ENCODE peak calls at places on chromosomes 4 and X, in five cellular contexts. One of them, this sample, is unnamed.

GRCh38 chr4:163613375-163613774 is 118.9 kb downstream of the TMA16 start:
- DNase-seq in right lobe of liver: no peak
- DNase-seq in progenitor cell of endocrine pancreas: no peak
- DNase-seq in AG10803: no peak
- DNase-seq in brain microvascular endothelial cell: no peak
- DNase-seq in this sample: no peak

GRCh38 chr4:177016541-177017141 is 223.9 kb upstream of the VEGFC start:
- DNase-seq in right lobe of liver: no peak
- DNase-seq in AG10803: peak
- DNase-seq in brain microvascular endothelial cell: no peak
- DNase-seq in progenitor cell of endocrine pancreas: no peak
- DNase-seq in this sample: no peak

GRCh38 chrX:152904151-152905080 is 6.5 kb downstream of the ZNF185 start:
- DNase-seq in AG10803: peak
- DNase-seq in progenitor cell of endocrine pancreas: peak
- DNase-seq in right lobe of liver: peak
- DNase-seq in brain microvascular endothelial cell: peak
- DNase-seq in this sample: peak

GRCh38 chrX:155718964-155719586 is 106.3 kb upstream of the TMLHE start:
- DNase-seq in brain microvascular endothelial cell: peak
- DNase-seq in AG10803: peak
- DNase-seq in progenitor cell of endocrine pancreas: no peak
- DNase-seq in right lobe of liver: no peak
- DNase-seq in this sample: no peak

GRCh38 chr4:69875576-69875975 is 15.6 kb upstream of the SULT1E1 start:
- DNase-seq in AG10803: no peak
- DNase-seq in brain microvascular endothelial cell: no peak
- DNase-seq in progenitor cell of endocrine pancreas: no peak
- DNase-seq in right lobe of liver: no peak
- DNase-seq in this sample: no peak

GRCh38 chr4:162661913-162662312 is 498.1 kb upstream of the FSTL5 start:
- DNase-seq in AG10803: no peak
- DNase-seq in progenitor cell of endocrine pancreas: no peak
- DNase-seq in brain microvascular endothelial cell: no peak
- DNase-seq in right lobe of liver: no peak
- DNase-seq in this sample: no peak

GRCh38 chr4:8142556-8142955 is 16.1 kb downstream of the ABLIM2 start:
- DNase-seq in right lobe of liver: no peak
- DNase-seq in brain microvascular endothelial cell: no peak
- DNase-seq in progenitor cell of endocrine pancreas: no peak
- DNase-seq in AG10803: no peak
- DNase-seq in this sample: no peak

GRCh38 chr4:112327950-112328349 is 30.8 kb downstream of the ALPK1 start:
- DNase-seq in brain microvascular endothelial cell: peak
- DNase-seq in right lobe of liver: no peak
- DNase-seq in AG10803: peak
- DNase-seq in progenitor cell of endocrine pancreas: no peak
- DNase-seq in this sample: peak

GRCh38 chrX:19544693-19545305 is 29.5 kb upstream of the MAP3K15 start:
- DNase-seq in AG10803: peak
- DNase-seq in progenitor cell of endocrine pancreas: no peak
- DNase-seq in right lobe of liver: no peak
- DNase-seq in brain microvascular endothelial cell: peak
- DNase-seq in this sample: peak

GRCh38 chr4:6595897-6596537 is 21.0 kb downstream of the MAN2B2 start:
- DNase-seq in AG10803: no peak
- DNase-seq in progenitor cell of endocrine pancreas: no peak
- DNase-seq in right lobe of liver: no peak
- DNase-seq in brain microvascular endothelial cell: no peak
- DNase-seq in this sample: no peak

GRCh38 chrX:66030505-66031317 is 9.2 kb downstream of the VSIG4 start:
- DNase-seq in AG10803: peak
- DNase-seq in brain microvascular endothelial cell: peak
- DNase-seq in progenitor cell of endocrine pancreas: no peak
- DNase-seq in right lobe of liver: no peak
- DNase-seq in this sample: no peak

GRCh38 chr4:57182132-57182874 is 72.1 kb upstream of the IGFBP7 start:
- DNase-seq in right lobe of liver: no peak
- DNase-seq in brain microvascular endothelial cell: no peak
- DNase-seq in progenitor cell of endocrine pancreas: no peak
- DNase-seq in AG10803: no peak
- DNase-seq in this sample: no peak

GRCh38 chrX:107736781-107737531 is 38.6 kb downstream of the TSC22D3 start:
- DNase-seq in right lobe of liver: no peak
- DNase-seq in AG10803: no peak
- DNase-seq in progenitor cell of endocrine pancreas: no peak
- DNase-seq in brain microvascular endothelial cell: no peak
- DNase-seq in this sample: no peak

GRCh38 chrX:14235004-14235403 is 205.3 kb upstream of the GEMIN8 start:
- DNase-seq in brain microvascular endothelial cell: no peak
- DNase-seq in progenitor cell of endocrine pancreas: no peak
- DNase-seq in right lobe of liver: no peak
- DNase-seq in AG10803: no peak
- DNase-seq in this sample: no peak

GRCh38 chr4:18695733-18696527 is 674.4 kb upstream of the LCORL start:
- DNase-seq in right lobe of liver: no peak
- DNase-seq in brain microvascular endothelial cell: no peak
- DNase-seq in AG10803: no peak
- DNase-seq in progenitor cell of endocrine pancreas: no peak
- DNase-seq in this sample: no peak

GRCh38 chrX:136065044-136065671 is 79.9 kb downstream of the SLC9A6 start:
- DNase-seq in right lobe of liver: peak
- DNase-seq in brain microvascular endothelial cell: peak
- DNase-seq in AG10803: peak
- DNase-seq in progenitor cell of endocrine pancreas: no peak
- DNase-seq in this sample: no peak

GRCh38 chr4:122797405-122798094 is 29.1 kb upstream of the FGF2 start:
- DNase-seq in progenitor cell of endocrine pancreas: no peak
- DNase-seq in brain microvascular endothelial cell: no peak
- DNase-seq in right lobe of liver: no peak
- DNase-seq in AG10803: no peak
- DNase-seq in this sample: no peak

GRCh38 chr4:183284229-183284628 is 35.8 kb downstream of the CLDN22 start:
- DNase-seq in brain microvascular endothelial cell: no peak
- DNase-seq in AG10803: no peak
- DNase-seq in right lobe of liver: no peak
- DNase-seq in progenitor cell of endocrine pancreas: no peak
- DNase-seq in this sample: no peak

GRCh38 chr4:69025191-69025998 is 70.9 kb upstream of the UGT2B7 start:
- DNase-seq in brain microvascular endothelial cell: no peak
- DNase-seq in right lobe of liver: no peak
- DNase-seq in progenitor cell of endocrine pancreas: peak
- DNase-seq in AG10803: no peak
- DNase-seq in this sample: no peak

GRCh38 chrX:151852294-151852693 is 60.4 kb upstream of the MAGEA4 start:
- DNase-seq in AG10803: no peak
- DNase-seq in right lobe of liver: no peak
- DNase-seq in progenitor cell of endocrine pancreas: no peak
- DNase-seq in brain microvascular endothelial cell: no peak
- DNase-seq in this sample: no peak

GRCh38 chr4:8048856-8049686 is 109.4 kb upstream of the AFAP1 start:
- DNase-seq in AG10803: no peak
- DNase-seq in progenitor cell of endocrine pancreas: no peak
- DNase-seq in right lobe of liver: no peak
- DNase-seq in brain microvascular endothelial cell: no peak
- DNase-seq in this sample: no peak

GRCh38 chr4:61657016-61657415 is 456.9 kb downstream of the ADGRL3 start:
- DNase-seq in right lobe of liver: no peak
- DNase-seq in brain microvascular endothelial cell: no peak
- DNase-seq in AG10803: no peak
- DNase-seq in progenitor cell of endocrine pancreas: no peak
- DNase-seq in this sample: no peak

GRCh38 chrX:46444011-46444410 is 101.2 kb downstream of the ZNF674 start:
- DNase-seq in progenitor cell of endocrine pancreas: no peak
- DNase-seq in AG10803: peak
- DNase-seq in right lobe of liver: no peak
- DNase-seq in brain microvascular endothelial cell: peak
- DNase-seq in this sample: no peak

GRCh38 chrX:68511255-68511654 is 12.4 kb downstream of the YIPF6 start:
- DNase-seq in progenitor cell of endocrine pancreas: no peak
- DNase-seq in right lobe of liver: no peak
- DNase-seq in brain microvascular endothelial cell: peak
- DNase-seq in AG10803: peak
- DNase-seq in this sample: peak

GRCh38 chrX:47239199-47239598 is 6.4 kb downstream of the USP11 start:
- DNase-seq in progenitor cell of endocrine pancreas: no peak
- DNase-seq in right lobe of liver: no peak
- DNase-seq in AG10803: no peak
- DNase-seq in brain microvascular endothelial cell: no peak
- DNase-seq in this sample: no peak

GRCh38 chr4:65508169-65508568 is 162.1 kb downstream of the EPHA5 start:
- DNase-seq in brain microvascular endothelial cell: peak
- DNase-seq in AG10803: peak
- DNase-seq in right lobe of liver: no peak
- DNase-seq in progenitor cell of endocrine pancreas: no peak
- DNase-seq in this sample: no peak

GRCh38 chr4:173330590-173330989 is 3.6 kb downstream of the HMGB2 start:
- DNase-seq in right lobe of liver: no peak
- DNase-seq in progenitor cell of endocrine pancreas: no peak
- DNase-seq in AG10803: no peak
- DNase-seq in brain microvascular endothelial cell: no peak
- DNase-seq in this sample: no peak

GRCh38 chr4:102527695-102528094 is 26.5 kb downstream of the NFKB1 start:
- DNase-seq in AG10803: peak
- DNase-seq in right lobe of liver: no peak
- DNase-seq in progenitor cell of endocrine pancreas: no peak
- DNase-seq in brain microvascular endothelial cell: no peak
- DNase-seq in this sample: no peak

GRCh38 chrX:24014388-24015018 is 12.5 kb downstream of the KLHL15 start:
- DNase-seq in right lobe of liver: no peak
- DNase-seq in brain microvascular endothelial cell: no peak
- DNase-seq in progenitor cell of endocrine pancreas: no peak
- DNase-seq in AG10803: no peak
- DNase-seq in this sample: no peak

GRCh38 chr4:112361181-112361791 is 64.1 kb downstream of the ALPK1 start:
- DNase-seq in brain microvascular endothelial cell: peak
- DNase-seq in right lobe of liver: no peak
- DNase-seq in progenitor cell of endocrine pancreas: no peak
- DNase-seq in AG10803: peak
- DNase-seq in this sample: no peak

DNA sequence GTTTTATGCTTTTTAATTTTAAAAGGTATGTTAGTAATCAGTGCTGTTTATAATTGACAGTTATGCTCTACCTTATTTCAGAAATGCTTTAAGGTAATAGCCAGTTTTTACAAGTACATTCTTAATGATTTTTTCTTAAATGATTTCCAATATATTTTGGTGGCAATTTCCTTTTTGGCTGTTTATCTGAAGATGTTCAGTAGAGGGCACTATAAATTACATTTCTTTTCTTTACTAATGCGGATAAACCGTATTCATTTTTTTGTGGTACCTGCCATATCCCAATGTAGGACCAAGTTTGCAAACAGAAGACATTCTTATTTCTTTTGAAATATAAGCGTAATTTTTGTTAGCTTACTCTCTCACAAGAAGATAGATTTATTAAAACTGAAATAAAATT is 65.4 kb downstream of the CCKAR start:
- DNase-seq in right lobe of liver: no peak
- DNase-seq in progenitor cell of endocrine pancreas: no peak
- DNase-seq in AG10803: no peak
- DNase-seq in brain microvascular endothelial cell: no peak
- DNase-seq in this sample: no peak
- TF ChIP-seq CTCF in right lobe of liver: peak
- TF ChIP-seq CTCF in progenitor cell of endocrine pancreas: peak
- TF ChIP-seq CTCF in AG10803: peak
- TF ChIP-seq CTCF in brain microvascular endothelial cell: no peak
- TF ChIP-seq CTCF in this sample: no peak

DNA sequence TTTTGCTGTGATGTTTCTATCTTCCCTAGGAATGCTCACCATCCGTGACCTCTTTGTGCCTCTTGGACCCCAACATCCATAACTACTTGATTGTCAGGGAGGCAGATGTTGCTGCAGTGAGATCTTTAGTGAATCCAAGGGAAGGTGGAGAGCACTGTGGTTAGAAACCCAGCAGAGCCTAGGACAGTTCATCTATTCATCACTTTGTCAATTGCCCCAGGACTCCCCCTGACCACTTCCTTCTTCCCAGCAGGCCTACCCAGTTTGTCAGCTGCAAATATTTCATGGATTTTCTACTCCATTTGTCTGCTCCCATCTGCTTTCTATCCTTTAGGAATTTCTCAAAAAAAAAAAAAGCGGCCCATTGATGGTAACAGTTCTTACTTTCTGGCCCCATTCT is 942.8 kb downstream of the PCDH7 start:
- DNase-seq in brain microvascular endothelial cell: no peak
- DNase-seq in AG10803: no peak
- DNase-seq in right lobe of liver: no peak
- DNase-seq in progenitor cell of endocrine pancreas: no peak
- DNase-seq in this sample: no peak
- TF ChIP-seq CTCF in brain microvascular endothelial cell: no peak
- TF ChIP-seq CTCF in AG10803: no peak
- TF ChIP-seq CTCF in right lobe of liver: no peak
- TF ChIP-seq CTCF in progenitor cell of endocrine pancreas: no peak
- TF ChIP-seq CTCF in this sample: no peak

DNA sequence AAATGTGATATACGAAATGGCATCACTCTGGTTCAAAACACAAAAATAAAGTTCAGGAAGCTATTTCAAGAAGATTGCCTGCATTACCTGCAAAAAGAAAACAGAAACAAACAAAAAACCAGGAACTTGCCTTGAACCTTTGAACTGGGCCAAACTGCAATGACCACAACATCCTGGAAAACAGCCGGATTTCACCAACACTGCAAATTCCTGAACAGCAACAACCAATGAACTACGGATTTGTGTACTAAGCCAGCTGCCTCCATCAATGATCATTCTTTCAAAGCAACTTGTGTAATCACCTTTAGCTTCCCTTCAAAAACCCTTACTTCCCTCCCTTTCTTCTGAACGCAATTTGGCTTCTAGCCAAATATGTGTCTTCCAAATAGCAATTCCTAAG is 98.6 kb upstream of the FAM47C start:
- DNase-seq in AG10803: peak
- DNase-seq in progenitor cell of endocrine pancreas: no peak
- DNase-seq in brain microvascular endothelial cell: no peak
- DNase-seq in right lobe of liver: no peak
- DNase-seq in this sample: no peak
- TF ChIP-seq CTCF in AG10803: no peak
- TF ChIP-seq CTCF in progenitor cell of endocrine pancreas: no peak
- TF ChIP-seq CTCF in brain microvascular endothelial cell: no peak
- TF ChIP-seq CTCF in right lobe of liver: no peak
- TF ChIP-seq CTCF in this sample: no peak

DNA sequence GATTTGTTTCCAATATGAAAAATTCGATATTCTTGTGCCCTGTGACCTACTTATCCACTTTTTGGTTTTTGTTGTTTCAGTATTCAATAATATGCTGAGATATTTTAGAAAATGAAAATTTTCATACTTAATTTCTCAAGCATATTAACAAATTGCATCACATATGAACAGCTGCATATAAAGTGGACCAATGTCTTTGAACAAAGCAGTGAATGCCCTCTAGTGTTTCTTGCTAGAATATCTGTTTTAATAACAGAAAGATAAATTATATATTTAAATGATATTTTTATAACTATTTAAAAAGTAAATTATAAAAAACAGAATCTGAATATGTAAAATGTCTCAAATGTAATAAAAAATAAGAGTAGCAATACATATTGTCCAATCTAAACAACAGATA is 31.7 kb upstream of the INTU start:
- DNase-seq in right lobe of liver: no peak
- DNase-seq in AG10803: peak
- DNase-seq in progenitor cell of endocrine pancreas: no peak
- DNase-seq in brain microvascular endothelial cell: no peak
- DNase-seq in this sample: no peak
- TF ChIP-seq CTCF in right lobe of liver: peak
- TF ChIP-seq CTCF in AG10803: peak
- TF ChIP-seq CTCF in progenitor cell of endocrine pancreas: peak
- TF ChIP-seq CTCF in brain microvascular endothelial cell: peak
- TF ChIP-seq CTCF in this sample: no peak

This sample was measured in GM13976.